ENCODE peak calls at places on chromosomes 1 and 21, in five cellular contexts. X, F, B, K and Z are unnamed samples.

GRCh38 chr1:1599919-1600860 is at the start of gene FNDC10:
- DNase-seq in X (peak), F (no peak), B (no peak), K (no peak), Z (no peak)

GRCh38 chr21:30044447-30045064 is 104.8 kb upstream of the GRIK1 start:
- DNase-seq in X (no peak), F (no peak), B (peak), K (no peak), Z (no peak)

GRCh38 chr1:47680815-47681475 is 243.1 kb downstream of the FOXD2 start:
- DNase-seq in X (no peak), F (no peak), B (no peak), K (no peak), Z (no peak)

GRCh38 chr1:44783697-44784093 is 4.3 kb downstream of the BEST4 start:
- DNase-seq in X (no peak), F (no peak), B (no peak), K (no peak), Z (no peak)

GRCh38 chr21:28769683-28770082 is 223.0 kb downstream of the LTN1 start:
- DNase-seq in X (no peak), F (no peak), B (no peak), K (no peak), Z (no peak)

GRCh38 chr21:45818276-45818903 is 163.2 kb upstream of the COL6A1 start:
- DNase-seq in X (no peak), F (no peak), B (no peak), K (no peak), Z (no peak)

GRCh38 chr21:46029201-46029924 is 47.8 kb downstream of the COL6A1 start:
- DNase-seq in X (no peak), F (no peak), B (no peak), K (no peak), Z (no peak)

GRCh38 chr21:46322351-46323226 is 1.1 kb downstream of the C21orf58 start:
- DNase-seq in X (no peak), F (peak), B (no peak), K (no peak), Z (peak)

GRCh38 chr1:69492286-69492685 is 75.4 kb upstream of the LRRC7 start:
- DNase-seq in X (no peak), F (no peak), B (no peak), K (no peak), Z (no peak)

GRCh38 chr1:60169206-60169605 is 95.6 kb upstream of the C1orf87 start:
- DNase-seq in X (no peak), F (no peak), B (no peak), K (no peak), Z (no peak)